ENCODE peak calls at places on chromosomes 16 and 17, in five cellular contexts. One of them, this sample, is unnamed. For H3K36me3, the result is how much of the 10 kb centered on the place peaks cover.

GRCh38 chr17:8173871-8174322 is 2.3 kb downstream of the TMEM107 start:
- DNase-seq in heart left ventricle: no peak
- DNase-seq in BE2C: no peak
- DNase-seq in PC-3: no peak
- DNase-seq in transverse colon: peak
- DNase-seq in this sample: no peak

GRCh38 chr17:57924677-57925076 is 30.5 kb downstream of the CUEDC1 start:
- DNase-seq in heart left ventricle: peak
- DNase-seq in BE2C: no peak
- DNase-seq in PC-3: no peak
- DNase-seq in transverse colon: no peak
- DNase-seq in this sample: peak

GRCh38 chr16:80622007-80622406 is 81.2 kb downstream of the DYNLRB2 start:
- DNase-seq in heart left ventricle: no peak
- DNase-seq in BE2C: no peak
- DNase-seq in PC-3: no peak
- DNase-seq in transverse colon: no peak
- DNase-seq in this sample: no peak

GRCh38 chr17:33151565-33151964 is 141.5 kb downstream of the ASIC2 start:
- DNase-seq in heart left ventricle: no peak
- DNase-seq in BE2C: no peak
- DNase-seq in PC-3: no peak
- DNase-seq in transverse colon: no peak
- DNase-seq in this sample: peak

GRCh38 chr17:31371511-31372097 is 19.9 kb upstream of the RAB11FIP4 start:
- DNase-seq in heart left ventricle: no peak
- DNase-seq in BE2C: no peak
- DNase-seq in PC-3: no peak
- DNase-seq in transverse colon: no peak
- DNase-seq in this sample: no peak

GRCh38 chr16:81873843-81874752 is 95.0 kb downstream of the PLCG2 start:
- DNase-seq in heart left ventricle: peak
- DNase-seq in BE2C: peak
- DNase-seq in PC-3: peak
- DNase-seq in transverse colon: peak
- DNase-seq in this sample: peak

GRCh38 chr16:20660325-20660724 is 37.2 kb downstream of the ACSM1 start:
- DNase-seq in heart left ventricle: no peak
- DNase-seq in BE2C: no peak
- DNase-seq in PC-3: no peak
- DNase-seq in transverse colon: no peak
- DNase-seq in this sample: no peak

GRCh38 chr16:64184156-64184555 is 937.7 kb downstream of the CDH11 start:
- DNase-seq in heart left ventricle: no peak
- DNase-seq in BE2C: no peak
- DNase-seq in PC-3: no peak
- DNase-seq in transverse colon: no peak
- DNase-seq in this sample: no peak

GRCh38 chr17:49015924-49016774 is 19.0 kb downstream of the IGF2BP1 start:
- DNase-seq in heart left ventricle: no peak
- DNase-seq in BE2C: no peak
- DNase-seq in PC-3: peak
- DNase-seq in transverse colon: no peak
- DNase-seq in this sample: no peak

GRCh38 chr17:48125829-48126612 is 18.5 kb downstream of the SNX11 start:
- DNase-seq in heart left ventricle: no peak
- DNase-seq in BE2C: peak
- DNase-seq in PC-3: no peak
- DNase-seq in transverse colon: no peak
- DNase-seq in this sample: no peak

GRCh38 chr17:35708951-35709350 is 22.5 kb upstream of the RASL10B start:
- DNase-seq in heart left ventricle: no peak
- DNase-seq in BE2C: no peak
- DNase-seq in PC-3: no peak
- DNase-seq in transverse colon: no peak
- DNase-seq in this sample: no peak

GRCh38 chr17:7929158-7930029 is at the start of gene KCNAB3:
- DNase-seq in heart left ventricle: no peak
- DNase-seq in BE2C: peak
- DNase-seq in PC-3: no peak
- DNase-seq in transverse colon: peak
- DNase-seq in this sample: peak

GRCh38 chr16:84175351-84176081 is 11.3 kb downstream of the TAF1C start:
- DNase-seq in heart left ventricle: peak
- DNase-seq in BE2C: peak
- DNase-seq in PC-3: peak
- DNase-seq in transverse colon: peak
- DNase-seq in this sample: peak

GRCh38 chr17:81397314-81398169 is 2.3 kb downstream of the BAHCC1 start:
- DNase-seq in heart left ventricle: no peak
- DNase-seq in BE2C: peak
- DNase-seq in PC-3: peak
- DNase-seq in transverse colon: peak
- DNase-seq in this sample: no peak

GRCh38 chr16:51971184-51971583 is 575.8 kb downstream of the TOX3 start:
- DNase-seq in heart left ventricle: no peak
- DNase-seq in BE2C: peak
- DNase-seq in PC-3: no peak
- DNase-seq in transverse colon: no peak
- DNase-seq in this sample: no peak

GRCh38 chr16:35631261-35631945 is 2172.0 kb downstream of the TP53TG3F start:
- DNase-seq in heart left ventricle: no peak
- DNase-seq in BE2C: no peak
- DNase-seq in PC-3: no peak
- DNase-seq in transverse colon: no peak
- DNase-seq in this sample: no peak

GRCh38 chr17:83183951-83184506 is 104.6 kb downstream of the METRNL start:
- DNase-seq in heart left ventricle: no peak
- DNase-seq in BE2C: no peak
- DNase-seq in PC-3: no peak
- DNase-seq in transverse colon: no peak
- DNase-seq in this sample: no peak

GRCh38 chr16:29811896-29812665 is at the start of gene PRRT2:
- DNase-seq in heart left ventricle: peak
- DNase-seq in BE2C: peak
- DNase-seq in PC-3: peak
- DNase-seq in transverse colon: peak
- DNase-seq in this sample: peak

GRCh38 chr16:23079683-23080221 is 69.5 kb downstream of the USP31 start:
- DNase-seq in heart left ventricle: no peak
- DNase-seq in BE2C: no peak
- DNase-seq in PC-3: peak
- DNase-seq in transverse colon: peak
- DNase-seq in this sample: no peak

GRCh38 chr16:81790772-81791171 is 11.7 kb downstream of the PLCG2 start:
- DNase-seq in heart left ventricle: no peak
- DNase-seq in BE2C: no peak
- DNase-seq in PC-3: no peak
- DNase-seq in transverse colon: no peak
- DNase-seq in this sample: no peak

GRCh38 chr16:13727943-13728342 is 192.0 kb upstream of the ERCC4 start:
- DNase-seq in heart left ventricle: no peak
- DNase-seq in BE2C: no peak
- DNase-seq in PC-3: no peak
- DNase-seq in transverse colon: no peak
- DNase-seq in this sample: no peak

GRCh38 chr16:76157629-76158028 is 119.6 kb upstream of the CNTNAP4 start:
- DNase-seq in heart left ventricle: no peak
- DNase-seq in BE2C: no peak
- DNase-seq in PC-3: no peak
- DNase-seq in transverse colon: no peak
- DNase-seq in this sample: no peak

GRCh38 chr16:333406-334094 is 19.0 kb downstream of the AXIN1 start:
- DNase-seq in heart left ventricle: no peak
- DNase-seq in BE2C: no peak
- DNase-seq in PC-3: no peak
- DNase-seq in transverse colon: no peak
- DNase-seq in this sample: no peak

DNA sequence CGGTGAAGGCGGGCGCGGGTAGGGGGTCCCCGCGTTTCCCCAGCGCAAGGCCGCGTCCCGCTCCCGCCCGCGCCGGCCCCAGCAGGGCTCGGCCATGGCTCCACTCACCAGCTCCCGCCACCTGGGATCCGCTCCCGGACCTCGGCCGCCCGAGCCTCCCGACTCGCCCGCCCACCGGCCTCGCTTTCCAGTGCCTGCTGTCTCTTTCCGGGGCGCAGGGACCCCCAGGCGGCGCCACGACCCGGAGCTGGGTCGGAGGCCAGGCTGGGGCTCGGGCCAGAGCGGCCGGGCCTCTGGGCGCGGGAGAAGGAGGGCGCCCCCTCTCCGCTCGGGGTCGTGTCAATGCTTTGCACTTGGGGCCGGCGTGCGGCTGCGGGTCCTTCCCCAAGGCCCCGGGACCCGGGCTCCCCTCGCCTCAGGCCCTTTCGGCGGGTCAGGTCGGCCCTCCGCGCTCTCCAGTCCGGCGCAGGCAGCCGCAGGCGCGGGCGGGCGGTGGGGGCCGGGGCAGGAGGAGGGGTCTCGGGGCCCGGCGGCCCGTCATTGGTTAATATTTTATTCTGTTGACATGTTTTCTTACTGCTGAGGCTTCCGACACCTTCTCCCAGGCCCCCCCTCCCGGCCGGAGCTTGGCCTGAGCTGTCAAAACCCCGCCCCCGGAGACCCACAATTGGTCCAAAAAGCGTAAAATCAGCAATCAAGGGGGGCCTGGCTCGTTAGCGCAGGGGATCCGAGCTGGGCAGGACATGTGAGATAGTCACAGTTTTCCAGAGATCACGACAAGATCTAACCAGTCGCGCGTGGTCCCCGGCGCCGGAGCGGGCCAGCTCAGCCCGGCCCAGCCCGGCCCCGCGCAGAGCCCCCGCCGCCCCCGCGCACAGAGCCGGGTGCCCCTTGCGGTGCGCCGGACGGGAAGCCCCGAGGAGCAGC is at the start of gene TBX2:
- DNase-seq in heart left ventricle: peak
- DNase-seq in BE2C: peak
- DNase-seq in PC-3: peak
- DNase-seq in transverse colon: peak
- DNase-seq in this sample: peak
- TF ChIP-seq CTCF in heart left ventricle: no peak
- TF ChIP-seq CTCF in BE2C: no peak
- TF ChIP-seq CTCF in PC-3: peak
- TF ChIP-seq CTCF in transverse colon: no peak
- TF ChIP-seq CTCF in this sample: no peak

GRCh38 chr17:76048711-76049110 is 21.6 kb upstream of the EVPL start:
- DNase-seq in heart left ventricle: no peak
- DNase-seq in BE2C: no peak
- DNase-seq in PC-3: peak
- DNase-seq in transverse colon: no peak
- DNase-seq in this sample: no peak
- H3K36me3 ChIP-seq in heart left ventricle: under half
- H3K36me3 ChIP-seq in BE2C: half or more
- H3K36me3 ChIP-seq in PC-3: half or more
- H3K36me3 ChIP-seq in transverse colon: under half
- H3K36me3 ChIP-seq in this sample: half or more

GRCh38 chr17:80251966-80252365 is 8.7 kb upstream of the RNF213 start:
- DNase-seq in heart left ventricle: no peak
- DNase-seq in BE2C: no peak
- DNase-seq in PC-3: no peak
- DNase-seq in transverse colon: no peak
- DNase-seq in this sample: no peak

GRCh38 chr17:80253631-80254395 is 6.8 kb upstream of the RNF213 start:
- DNase-seq in heart left ventricle: no peak
- DNase-seq in BE2C: no peak
- DNase-seq in PC-3: no peak
- DNase-seq in transverse colon: no peak
- DNase-seq in this sample: no peak

GRCh38 chr17:80254396-80255241 is 6.0 kb upstream of the RNF213 start:
- DNase-seq in heart left ventricle: no peak
- DNase-seq in BE2C: no peak
- DNase-seq in PC-3: peak
- DNase-seq in transverse colon: peak
- DNase-seq in this sample: peak

GRCh38 chr17:80256034-80256350 is 4.7 kb upstream of the RNF213 start:
- DNase-seq in heart left ventricle: no peak
- DNase-seq in BE2C: no peak
- DNase-seq in PC-3: no peak
- DNase-seq in transverse colon: no peak
- DNase-seq in this sample: no peak

GRCh38 chr17:80252871-80253270 is 7.8 kb upstream of the RNF213 start:
- DNase-seq in heart left ventricle: peak
- DNase-seq in BE2C: peak
- DNase-seq in PC-3: peak
- DNase-seq in transverse colon: peak
- DNase-seq in this sample: peak
- TF ChIP-seq CTCF in heart left ventricle: peak
- TF ChIP-seq CTCF in BE2C: peak
- TF ChIP-seq CTCF in PC-3: peak
- TF ChIP-seq CTCF in transverse colon: peak
- TF ChIP-seq CTCF in this sample: peak

GRCh38 chr17:46167826-46168569 is 25.2 kb downstream of the KANSL1 start:
- DNase-seq in heart left ventricle: no peak
- DNase-seq in BE2C: no peak
- DNase-seq in PC-3: peak
- DNase-seq in transverse colon: no peak
- DNase-seq in this sample: no peak

GRCh38 chr17:46171939-46172338 is 21.3 kb downstream of the KANSL1 start:
- DNase-seq in heart left ventricle: peak
- DNase-seq in BE2C: no peak
- DNase-seq in PC-3: no peak
- DNase-seq in transverse colon: no peak
- DNase-seq in this sample: no peak

GRCh38 chr17:46169913-46170312 is 23.3 kb downstream of the KANSL1 start:
- DNase-seq in heart left ventricle: no peak
- DNase-seq in BE2C: no peak
- DNase-seq in PC-3: no peak
- DNase-seq in transverse colon: no peak
- DNase-seq in this sample: no peak

GRCh38 chr17:46173153-46173552 is 20.1 kb downstream of the KANSL1 start:
- DNase-seq in heart left ventricle: no peak
- DNase-seq in BE2C: no peak
- DNase-seq in PC-3: no peak
- DNase-seq in transverse colon: no peak
- DNase-seq in this sample: no peak

DNA sequence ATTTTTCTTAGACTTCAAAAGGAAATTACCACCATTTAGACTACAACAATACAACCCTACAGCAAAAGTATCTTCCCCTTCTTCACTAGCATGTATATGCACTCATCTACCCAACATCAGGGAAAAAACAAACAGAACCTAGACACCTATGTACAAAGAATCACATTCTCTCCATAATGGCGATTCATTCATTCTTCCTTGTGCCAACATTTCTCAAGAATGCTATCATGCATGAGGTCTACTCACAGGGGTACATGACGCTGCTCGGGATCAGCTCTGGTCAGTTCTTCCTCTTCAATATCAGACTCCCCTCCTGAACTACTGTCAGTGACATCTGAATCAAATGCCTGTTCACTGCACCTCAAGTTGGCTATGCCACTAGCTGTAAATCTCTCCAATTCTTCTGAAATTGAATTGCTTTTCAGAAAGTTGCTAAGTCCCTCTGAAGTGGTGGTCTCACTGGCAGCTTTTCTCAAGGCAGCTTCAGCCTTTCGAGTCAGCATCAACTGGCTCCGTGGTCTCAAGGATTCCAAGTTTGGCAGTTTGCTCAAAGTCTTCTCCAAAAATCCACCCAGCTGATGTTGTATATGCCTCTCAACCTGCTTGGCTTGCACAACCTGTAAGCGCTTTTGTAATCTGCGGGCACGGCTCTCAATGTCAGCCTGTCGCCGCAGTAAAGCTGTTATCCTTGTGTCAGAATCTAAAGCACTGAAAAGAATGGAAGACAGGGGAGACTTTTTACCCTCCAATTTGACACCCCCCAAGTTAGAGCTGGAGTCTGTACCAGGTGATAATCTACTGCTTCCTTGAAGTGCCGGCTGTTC is 22.4 kb downstream of the KANSL1 start:
- DNase-seq in heart left ventricle: no peak
- DNase-seq in BE2C: no peak
- DNase-seq in PC-3: no peak
- DNase-seq in transverse colon: no peak
- DNase-seq in this sample: no peak
- H3K36me3 ChIP-seq in heart left ventricle: under half
- H3K36me3 ChIP-seq in BE2C: half or more
- H3K36me3 ChIP-seq in PC-3: under half
- H3K36me3 ChIP-seq in transverse colon: under half
- H3K36me3 ChIP-seq in this sample: under half

This sample was measured in adrenal gland.